ENCODE peak calls at places on chromosomes 2 and 18, in four cellular contexts. T is left lung, X is body of pancreas, O is tibial nerve. L is an unnamed sample.

GRCh38 chr2:7792031-7792651 is 874.9 kb downstream of the RNF144A start:
- DNase-seq in O (no peak), X (peak; percentile 72), T (no peak), L (no peak)

GRCh38 chr2:109527846-109528705 is 85.7 kb downstream of the SEPTIN10 start:
- DNase-seq in X (no peak), O (no peak), T (no peak), L (no peak)

GRCh38 chr18:22228930-22229329 is 59.5 kb downstream of the GATA6 start:
- DNase-seq in T (no peak), X (no peak), O (no peak), L (no peak)

GRCh38 chr18:34773961-34774754 is 64.1 kb downstream of the DTNA start:
- DNase-seq in T (no peak), X (peak; percentile 47), O (no peak), L (peak; percentile 40)

GRCh38 chr2:152607793-152608300 is 109.4 kb downstream of the PRPF40A start:
- DNase-seq in X (no peak), O (no peak), T (no peak), L (no peak)

GRCh38 chr2:57107353-57107752 is 923.6 kb downstream of the CCDC85A start:
- DNase-seq in O (no peak), X (no peak), T (no peak), L (no peak)

GRCh38 chr2:62871506-62871905 is 166.0 kb downstream of the EHBP1 start:
- DNase-seq in T (no peak), O (no peak), X (no peak), L (no peak)

GRCh38 chr2:100321181-100321880 is 970 bp downstream of the LONRF2 start:
- DNase-seq in O (no peak), X (peak; percentile 73), T (peak; percentile 84), L (peak; percentile 37)

GRCh38 chr2:75012080-75012479 is 53.6 kb downstream of the POLE4 start:
- DNase-seq in X (no peak), T (no peak), O (no peak), L (no peak)

GRCh38 chr2:195411219-195411687 is 245.8 kb upstream of the SLC39A10 start:
- DNase-seq in X (no peak), O (no peak), T (no peak), L (no peak)

GRCh38 chr2:12045864-12046291 is 299.4 kb downstream of the LPIN1 start:
- DNase-seq in T (no peak), O (no peak), X (no peak), L (no peak)

GRCh38 chr18:70454705-70455322 is 166.0 kb downstream of the SOCS6 start:
- DNase-seq in O (no peak), X (peak; percentile 22), T (no peak), L (peak; percentile 63)

GRCh38 chr18:21100141-21100540 is 11.5 kb downstream of the ROCK1 start:
- DNase-seq in X (no peak), O (no peak), T (no peak), L (no peak)

GRCh38 chr2:127703282-127703681 is 2.0 kb downstream of the SFT2D3 start:
- DNase-seq in O (no peak), X (no peak), T (no peak), L (no peak)

GRCh38 chr18:60649107-60649506 is 276.5 kb upstream of the MC4R start:
- DNase-seq in O (no peak), X (no peak), T (no peak), L (no peak)

DNA sequence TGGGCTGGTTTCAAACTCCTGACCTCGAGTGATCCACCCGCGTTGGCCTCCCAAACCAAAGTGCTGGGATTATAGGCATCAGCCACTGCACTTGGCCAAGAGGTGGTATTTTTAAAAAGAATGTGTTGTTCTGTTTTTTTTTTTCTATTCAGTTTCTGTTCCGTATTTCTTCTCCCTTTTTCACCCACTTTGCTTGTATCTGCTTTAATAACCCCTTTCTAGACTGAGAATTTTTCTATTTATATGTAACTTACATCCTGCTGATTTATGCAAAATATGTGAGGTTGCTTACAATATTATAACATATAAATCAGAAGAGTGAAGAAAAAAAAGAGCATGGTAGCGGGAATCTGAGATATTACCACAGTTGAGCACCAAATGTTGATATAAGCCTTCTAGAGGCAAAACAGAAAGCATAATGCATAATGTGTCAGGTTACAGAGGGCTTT is 17.2 kb upstream of the LYPD6B start:
- DNase-seq in T (no peak), X (no peak), O (no peak), L (no peak)
- H3K27ac ChIP-seq in T (no peak overlapping the region), X (no peak overlapping the region), O (no peak overlapping the region), L (no peak overlapping the region)

DNA sequence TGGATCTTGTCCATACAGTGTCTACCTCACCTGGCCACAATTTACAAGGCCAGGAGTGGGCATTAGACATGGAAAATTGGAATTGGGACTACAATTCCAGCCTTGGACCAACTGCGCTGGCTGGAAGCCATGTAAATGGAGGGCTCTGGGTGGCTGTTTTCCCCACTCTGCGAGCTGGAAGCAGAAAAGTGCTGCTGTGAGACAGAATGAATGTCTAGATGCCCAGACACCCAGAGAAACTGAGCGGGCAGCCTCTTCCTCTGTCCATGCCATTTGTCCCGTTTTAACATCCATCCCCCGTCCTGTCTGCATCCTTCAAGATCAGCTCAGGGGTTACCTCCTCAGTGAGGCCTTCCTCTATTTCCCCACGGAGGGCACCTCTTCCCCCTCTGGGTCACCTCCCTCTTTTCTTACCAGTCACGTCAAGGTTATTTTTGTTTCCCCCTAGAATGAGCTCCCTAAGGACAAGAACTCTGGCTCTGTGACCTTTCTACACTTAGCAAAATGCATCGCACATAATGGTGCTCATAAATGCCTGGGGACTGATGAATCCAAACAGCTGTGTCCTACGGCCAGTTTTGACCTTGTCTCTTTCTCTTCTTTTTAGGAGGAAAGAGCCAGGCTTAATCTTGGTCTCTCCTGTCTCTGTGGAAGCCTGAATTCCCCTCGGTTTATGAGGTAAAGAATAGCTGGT is 41.2 kb downstream of the MCFD2 start:
- DNase-seq in O (no peak), T (no peak), X (no peak), L (no peak)
- H3K27me3 ChIP-seq in O (no peaks in the 10 kb centered on the region), T (no peaks in the 10 kb centered on the region), X (no peaks in the 10 kb centered on the region), L (no peaks in the 10 kb centered on the region)

GRCh38 chr2:1741851-1742250 is 2.5 kb downstream of the PXDN start:
- DNase-seq in O (no peak), T (no peak), X (no peak), L (no peak)
- H3K4me3 ChIP-seq in O (no peak overlapping the region), T (no peak overlapping the region), X (no peak overlapping the region), L (no peak overlapping the region)

GRCh38 chr2:168185583-168186274 is 61.7 kb downstream of the STK39 start:
- DNase-seq in X (no peak), T (no peak), O (no peak), L (no peak)
- H3K27ac ChIP-seq in X (no peak overlapping the region), T (no peak overlapping the region), O (no peak overlapping the region), L (no peak overlapping the region)

GRCh38 chr18:56460590-56460989 is 177.8 kb downstream of the TXNL1 start:
- DNase-seq in O (no peak), T (no peak), X (no peak), L (no peak)
- H3K27me3 ChIP-seq in O (no peaks in the 10 kb centered on the region), T (no peaks in the 10 kb centered on the region), X (no peaks in the 10 kb centered on the region), L (no peaks in the 10 kb centered on the region)

DNA sequence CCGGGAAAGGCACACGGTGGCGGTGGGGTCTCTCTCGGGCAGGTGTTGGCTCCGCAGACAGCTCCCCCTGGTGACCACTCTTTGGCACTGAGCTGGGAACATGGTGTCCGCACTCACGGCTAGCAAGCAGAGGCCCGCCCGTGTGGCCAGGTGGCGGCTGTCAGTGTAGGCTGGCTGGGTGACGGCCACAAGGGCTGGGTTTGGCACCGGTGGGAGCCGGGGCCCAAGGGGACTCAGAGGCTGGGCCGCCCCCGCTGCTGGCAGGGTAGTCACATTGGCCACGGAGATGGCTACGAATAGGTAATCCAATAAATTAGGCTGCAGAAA is 1071.7 kb downstream of the RPIA start:
- DNase-seq in O (no peak), T (peak; percentile 83), X (no peak), L (peak; percentile 40)
- H3K4me3 ChIP-seq in O (no peak overlapping the region), T (no peak overlapping the region), X (no peak overlapping the region), L (no peak overlapping the region)